ENCODE peak calls at places on chromosomes 3 and 15, in six cellular contexts. W, N, R, F, X and I are unnamed samples.

GRCh38 chr15:28096720-28097431 is 2.2 kb downstream of the OCA2 start:
- DNase-seq in W (no peak), R (no peak), X (no peak), F (peak; percentile 71), N (no peak), I (peak; percentile 66)

GRCh38 chr3:57006949-57007419 is 53.5 kb upstream of the SPATA12 start:
- DNase-seq in N (no peak), W (no peak), R (no peak), F (no peak), X (no peak), I (no peak)

GRCh38 chr15:84832446-84833040 is 15.4 kb downstream of the ALPK3 start:
- DNase-seq in F (no peak), W (no peak), N (no peak), X (no peak), R (no peak), I (no peak)

GRCh38 chr3:194102436-194102835 is 33.5 kb upstream of the HES1 start:
- DNase-seq in N (no peak), W (no peak), F (no peak), R (no peak), X (no peak), I (no peak)

GRCh38 chr15:40964006-40964405 is 10.7 kb downstream of the CHAC1 start:
- DNase-seq in X (no peak), R (no peak), N (no peak), F (no peak), W (no peak), I (no peak)

GRCh38 chr3:25604107-25604805 is 60.5 kb downstream of the TOP2B start:
- DNase-seq in N (no peak), W (peak; percentile 88), X (peak; percentile 46), R (no peak), F (no peak), I (no peak)

GRCh38 chr15:66833372-66833771 is 131.3 kb downstream of the SMAD6 start:
- DNase-seq in F (no peak), R (no peak), W (no peak), X (no peak), N (no peak), I (peak; percentile 60)

GRCh38 chr3:59884409-59884808 is 834.6 kb upstream of the CFAP20DC start:
- DNase-seq in X (no peak), N (no peak), R (no peak), W (no peak), F (no peak), I (no peak)

GRCh38 chr3:72665701-72666443 is 182.4 kb downstream of the SHQ1 start:
- DNase-seq in W (no peak), F (peak; percentile 55), N (no peak), X (no peak), R (no peak), I (no peak)

GRCh38 chr3:184523825-184524615 is 37.6 kb upstream of the EPHB3 start:
- DNase-seq in R (no peak), N (no peak), W (peak; percentile 30), F (no peak), X (peak; percentile 60), I (peak; percentile 88)

GRCh38 chr3:127486337-127486944 is 104.1 kb downstream of the TPRA1 start:
- DNase-seq in X (no peak), W (no peak), F (peak; percentile 36), N (no peak), R (no peak), I (no peak)

GRCh38 chr3:156483426-156483825 is 71.5 kb downstream of the SSR3 start:
- DNase-seq in W (peak; percentile 87), X (peak; percentile 48), F (no peak), N (no peak), R (peak; percentile 83), I (no peak)

GRCh38 chr3:32420138-32420981 is 28.7 kb downstream of the CMTM7 start:
- DNase-seq in R (peak; percentile 63), N (no peak), X (peak; percentile 35), W (peak; percentile 77), F (peak; percentile 67), I (peak; percentile 99)

GRCh38 chr3:732326-732928 is 360.4 kb upstream of the CNTN6 start:
- DNase-seq in R (no peak), N (no peak), F (no peak), X (no peak), W (no peak), I (no peak)

GRCh38 chr3:143329567-143330164 is 210.1 kb downstream of the CHST2 start:
- DNase-seq in X (no peak), N (no peak), R (no peak), F (no peak), W (peak; percentile 29), I (peak; percentile 54)

GRCh38 chr3:10468611-10469354 is 36.6 kb downstream of the ATP2B2 start:
- DNase-seq in N (no peak), F (no peak), R (no peak), X (no peak), W (no peak), I (no peak)

GRCh38 chr15:45457215-45457614 is 65.3 kb downstream of the SLC30A4 start:
- DNase-seq in N (no peak), W (no peak), F (no peak), X (no peak), R (no peak), I (no peak)

GRCh38 chr3:129424185-129424841 is 4.1 kb downstream of the EFCAB12 start:
- DNase-seq in R (peak; percentile 62), F (no peak), N (no peak), W (no peak), X (no peak), I (peak; percentile 46)

GRCh38 chr3:42979044-42979962 is at the start of gene GASK1A:
- DNase-seq in R (peak; percentile 8), F (peak; percentile 76), W (peak; percentile 3), X (peak; percentile 20), N (peak; percentile 35), I (peak; percentile 80)

GRCh38 chr15:33766329-33766728 is 202.0 kb upstream of the CHRM5 start:
- DNase-seq in R (no peak), F (no peak), X (no peak), N (no peak), W (no peak), I (no peak)

GRCh38 chr15:56736308-56736707 is 3.0 kb upstream of the ZNF280D start:
- DNase-seq in N (no peak), W (peak; percentile 81), X (no peak), R (no peak), F (no peak), I (no peak)

GRCh38 chr3:150597646-150598045 is 5.5 kb upstream of the SELENOT start:
- DNase-seq in X (no peak), F (no peak), W (no peak), R (no peak), N (no peak), I (no peak)

GRCh38 chr3:188037965-188038581 is 115.9 kb upstream of the LPP start:
- DNase-seq in N (no peak), W (peak; percentile 46), R (no peak), X (no peak), F (no peak), I (no peak)

GRCh38 chr3:71102111-71103039 is 481.2 kb downstream of the FOXP1 start:
- DNase-seq in X (peak; percentile 44), W (peak; percentile 95), N (no peak), F (no peak), R (no peak), I (no peak)